ENCODE peak calls at places on chromosome 20, in four cellular contexts. P is naive thymus-derived CD8-positive, alpha-beta T cell; O is activated CD4-positive, alpha-beta T cell treated with anti-CD3 and anti-CD28 coated beads, Interleukin-2, amount 50 U/mL, for 24 hours; J is stimulated activated naive CD8-positive, alpha-beta T cell treated with anti-CD3 and anti-CD28 coated beads, Interleukin-15, Interleukin-2, amounts not matched to agents 100 U/mL and 50 U/mL, for 24 hours. K is an unnamed sample.

GRCh38 chr20:29430531-29430930 is 1826.9 kb upstream of the DEFB115 start:
- DNase-seq in O (no peak), P (no peak), J (no peak), K (no peak)

GRCh38 chr20:12482661-12483060 is 526.1 kb upstream of the SPTLC3 start:
- DNase-seq in O (no peak), P (no peak), J (no peak), K (no peak)

GRCh38 chr20:21511850-21512633 is 1.8 kb downstream of the NKX2-2 start:
- DNase-seq in P (no peak), J (no peak), O (no peak), K (peak; percentile 33)

GRCh38 chr20:32191873-32192272 is 15.7 kb downstream of the PLAGL2 start:
- DNase-seq in J (no peak), P (no peak), O (no peak), K (no peak)

GRCh38 chr20:40286991-40287531 is 402.0 kb downstream of the MAFB start:
- DNase-seq in P (no peak), O (no peak), J (no peak), K (no peak)

GRCh38 chr20:50296450-50297375 is 106.1 kb downstream of the CEBPB start:
- DNase-seq in O (no peak), J (no peak), P (no peak), K (no peak)

GRCh38 chr20:13158339-13158738 is 62.7 kb upstream of the ISM1 start:
- DNase-seq in O (no peak), P (no peak), J (no peak), K (no peak)

GRCh38 chr20:38806855-38807655 is 1.6 kb downstream of the PPP1R16B start:
- DNase-seq in O (no peak), P (peak; percentile 26), J (peak; percentile 47), K (no peak)

GRCh38 chr20:2761885-2762284 is 38.5 kb downstream of the CPXM1 start:
- DNase-seq in J (no peak), P (no peak), O (no peak), K (peak; percentile 4)

GRCh38 chr20:58212636-58213035 is 15.8 kb downstream of the ANKRD60 start:
- DNase-seq in J (no peak), O (no peak), P (no peak), K (no peak)

GRCh38 chr20:61661025-61661424 is 404.7 kb downstream of the TAF4 start:
- DNase-seq in J (no peak), P (no peak), O (no peak), K (no peak)

K was measured in AG08396.